ENCODE peak calls at places on chromosome 18, in ten cellular contexts. F, C, G, Z, H, T, O, D, L and R are unnamed samples.

GRCh38 chr18:8998481-8999217 is 103.8 kb upstream of the NDUFV2 start:
- DNase-seq in O (no peak), L (no peak), F (peak; percentile 55), D (peak; percentile 55), Z (no peak), G (no peak), T (peak; percentile 52), H (peak; percentile 44), C (no peak), R (no peak)

GRCh38 chr18:63676526-63676925 is 14.8 kb upstream of the SERPINB3 start:
- DNase-seq in T (no peak), D (no peak), F (no peak), L (no peak), C (no peak), Z (peak; percentile 21), H (no peak), G (no peak), O (no peak), R (no peak)

GRCh38 chr18:2653467-2653866 is 2.1 kb upstream of the SMCHD1 start:
- DNase-seq in H (no peak), D (no peak), L (no peak), G (no peak), F (no peak), Z (no peak), C (no peak), O (no peak), T (no peak), R (no peak)

GRCh38 chr18:56510108-56510507 is 128.3 kb downstream of the TXNL1 start:
- DNase-seq in G (no peak), L (no peak), O (no peak), H (no peak), F (no peak), Z (no peak), D (no peak), T (no peak), C (no peak), R (no peak)

GRCh38 chr18:7749510-7749981 is 182.4 kb downstream of the PTPRM start:
- DNase-seq in H (peak; percentile 32), L (no peak), C (no peak), F (peak; percentile 22), G (no peak), T (peak; percentile 76), Z (no peak), D (no peak), O (no peak), R (no peak)

GRCh38 chr18:33751613-33752221 is 173.7 kb downstream of the ASXL3 start:
- DNase-seq in L (no peak), F (peak; percentile 40), H (peak; percentile 30), C (no peak), O (no peak), D (peak; percentile 39), G (no peak), Z (no peak), T (peak; percentile 29), R (no peak)

GRCh38 chr18:76827205-76827885 is 5.0 kb downstream of the ZNF236 start:
- DNase-seq in H (no peak), G (no peak), F (no peak), C (no peak), O (no peak), T (no peak), Z (no peak), L (no peak), D (peak; percentile 49), R (no peak)

GRCh38 chr18:71371951-71372605 is 1083.2 kb downstream of the SOCS6 start:
- DNase-seq in H (no peak), F (no peak), T (no peak), L (no peak), Z (no peak), O (no peak), G (no peak), D (no peak), C (no peak), R (no peak)

GRCh38 chr18:70197844-70198243 is 7.6 kb downstream of the RTTN start:
- DNase-seq in D (no peak), T (no peak), Z (no peak), L (no peak), H (no peak), G (no peak), F (no peak), C (no peak), O (no peak), R (no peak)

GRCh38 chr18:70195014-70195614 is 10.4 kb downstream of the RTTN start:
- DNase-seq in H (no peak), G (no peak), D (no peak), O (no peak), F (no peak), Z (no peak), C (no peak), T (no peak), L (no peak), R (no peak)

GRCh38 chr18:70194227-70194890 is 11.1 kb downstream of the RTTN start:
- DNase-seq in T (no peak), F (no peak), O (no peak), L (no peak), Z (no peak), C (no peak), D (no peak), H (no peak), G (no peak), R (no peak)

GRCh38 chr18:70197042-70197441 is 8.4 kb downstream of the RTTN start:
- DNase-seq in G (no peak), D (peak; percentile 16), O (no peak), F (no peak), H (peak; percentile 13), C (no peak), T (no peak), L (no peak), Z (no peak), R (no peak)

DNA sequence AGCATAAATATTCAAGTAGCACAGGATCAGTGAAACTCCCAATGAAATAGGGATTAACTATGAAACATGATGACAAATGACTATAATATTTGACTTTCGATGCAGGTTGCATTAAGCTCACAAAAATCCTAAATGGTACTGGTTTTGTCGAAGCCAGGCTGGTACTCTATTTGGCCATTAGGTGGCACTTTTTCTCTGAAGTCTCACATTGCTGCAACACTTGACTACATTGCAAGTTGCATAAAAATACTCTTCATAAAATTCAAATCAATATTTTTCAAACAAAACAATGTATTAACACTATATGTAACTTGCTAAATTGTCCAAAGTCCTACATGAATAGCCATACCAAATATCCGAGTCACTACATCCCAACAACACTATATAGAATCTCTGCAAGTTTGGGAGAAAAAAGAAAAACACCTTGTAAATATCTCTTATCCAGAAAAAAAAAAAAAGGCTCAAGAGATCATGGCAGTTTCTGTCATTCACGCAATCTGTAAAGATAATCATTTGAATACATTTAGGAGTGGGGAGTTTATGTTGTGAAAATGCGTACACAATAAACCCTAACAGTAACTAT is 9.5 kb downstream of the RTTN start:
- DNase-seq in Z (peak; percentile 18), L (no peak), D (peak; percentile 70), F (peak; percentile 79), C (peak; percentile 20), O (no peak), T (peak; percentile 75), H (peak; percentile 68), G (no peak), R (no peak)
- TF ChIP-seq CTCF in Z (peak; percentile 66), L (peak; percentile 76), D (peak; percentile 82), F (peak; percentile 74), C (peak; percentile 95), O (peak; percentile 33), T (peak; percentile 83), H (peak; percentile 94), G (peak; percentile 81), R (peak; percentile 86)

GRCh38 chr18:44232500-44232899 is 448.2 kb upstream of the SETBP1 start:
- DNase-seq in G (no peak), H (no peak), C (no peak), Z (no peak), F (no peak), D (no peak), T (no peak), L (no peak), O (no peak), R (no peak)

GRCh38 chr18:44231936-44232335 is 448.8 kb upstream of the SETBP1 start:
- DNase-seq in G (no peak), C (no peak), F (no peak), O (no peak), D (no peak), Z (no peak), T (no peak), L (no peak), H (no peak), R (no peak)

DNA sequence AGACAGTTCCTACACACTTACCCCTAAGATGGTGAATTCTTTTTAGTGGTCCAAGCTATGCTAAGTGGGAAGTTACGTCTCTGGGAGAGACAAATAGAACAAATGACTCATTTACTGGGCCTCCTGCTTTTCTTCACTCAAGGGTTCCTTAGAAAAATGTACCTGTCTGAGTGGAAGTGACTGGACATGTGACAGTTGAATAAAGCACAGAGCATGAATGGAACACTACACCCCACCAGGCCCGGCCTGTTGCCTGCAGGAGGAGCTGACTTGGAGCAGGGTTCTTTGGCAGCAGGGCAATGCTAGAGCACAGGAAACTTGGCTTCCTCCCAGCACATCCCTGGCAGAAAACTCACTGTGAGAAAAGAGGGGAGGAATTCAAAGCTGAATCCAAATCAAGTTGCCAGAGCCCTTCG is 451.0 kb upstream of the SETBP1 start:
- DNase-seq in D (peak; percentile 1), T (peak; percentile 77), H (peak; percentile 24), G (peak; percentile 52), O (peak; percentile 52), L (no peak), C (no peak), Z (peak; percentile 10), F (peak; percentile 20), R (no peak)
- TF ChIP-seq CTCF in D (no peak), T (no peak), H (no peak), G (no peak), O (no peak), L (no peak), C (no peak), Z (no peak), F (no peak), R (no peak)

GRCh38 chr18:24026457-24026856 is 11.9 kb downstream of the TTC39C start:
- DNase-seq in D (no peak), G (no peak), Z (no peak), T (no peak), F (no peak), H (no peak), L (no peak), C (no peak), O (no peak), R (no peak)

GRCh38 chr18:24031318-24031717 is 16.8 kb downstream of the TTC39C start:
- DNase-seq in F (no peak), L (no peak), C (no peak), H (no peak), Z (no peak), G (no peak), T (no peak), D (no peak), O (peak; percentile 58), R (no peak)

GRCh38 chr18:24033644-24034412 is 19.3 kb downstream of the TTC39C start:
- DNase-seq in L (no peak), G (no peak), F (no peak), H (no peak), T (no peak), Z (no peak), O (no peak), C (no peak), D (no peak), R (no peak)

GRCh38 chr18:24027156-24027555 is 12.6 kb downstream of the TTC39C start:
- DNase-seq in C (peak; percentile 65), T (peak; percentile 96), D (peak; percentile 93), F (peak; percentile 89), L (no peak), O (peak; percentile 61), Z (no peak), H (peak; percentile 92), G (no peak), R (no peak)

GRCh38 chr18:24031916-24032315 is 17.4 kb downstream of the TTC39C start:
- DNase-seq in H (no peak), D (no peak), F (no peak), L (no peak), G (no peak), Z (no peak), O (no peak), T (no peak), C (no peak), R (no peak)
- TF ChIP-seq CTCF in H (no peak), D (no peak), F (no peak), L (no peak), G (no peak), Z (no peak), O (no peak), T (no peak), C (no peak), R (no peak)

GRCh38 chr18:10213526-10213925 is 240.9 kb upstream of the APCDD1 start:
- DNase-seq in T (peak; percentile 77), D (peak; percentile 33), H (peak; percentile 63), L (no peak), F (peak; percentile 53), C (no peak), O (peak; percentile 59), Z (no peak), G (no peak), R (no peak)
- TF ChIP-seq CTCF in T (no peak), D (no peak), H (no peak), L (no peak), F (no peak), C (no peak), O (no peak), Z (no peak), G (no peak), R (no peak)